ENCODE peak calls at places on chromosomes 1 and 21, in ten cellular contexts. D is left cardiac atrium; K is ascending aorta; T is DMS79; C is LNCaP clone FGC; X is stimulated activated CD4-positive, alpha-beta T cell treated with anti-CD3 and anti-CD28 coated beads, Interleukin-15, amount 100 ng/mL, for 24 hours; G is NCI-H774; J is NCI-H524; I is amygdala; Z is pancreas. O is an unnamed sample.

GRCh38 chr1:228219962-228220780 is 12.3 kb downstream of the OBSCN start:
- DNase-seq in D (no peak), K (no peak), T (no peak), C (no peak), X (no peak), G (no peak), J (no peak), I (no peak), Z (no peak), O (no peak)

GRCh38 chr1:67190942-67191341 is 24.7 kb downstream of the IL23R start:
- DNase-seq in D (no peak), K (no peak), T (no peak), C (no peak), X (peak; percentile 43), G (no peak), J (no peak), I (no peak), Z (no peak), O (no peak)

GRCh38 chr1:204837440-204838084 is 33.1 kb upstream of the NFASC start:
- DNase-seq in D (peak; percentile 45), K (no peak), T (no peak), C (no peak), X (peak; percentile 36), G (no peak), J (no peak), I (no peak), Z (no peak), O (peak; percentile 36)

GRCh38 chr1:3940911-3941310 is 40.8 kb upstream of the C1orf174 start:
- DNase-seq in D (no peak), K (no peak), T (no peak), C (no peak), X (no peak), G (no peak), J (no peak), I (no peak), Z (no peak), O (no peak)

GRCh38 chr1:1349256-1350012 is at the start of gene DVL1:
- DNase-seq in D (peak; percentile 72), K (no peak), T (peak; percentile 24), C (no peak), X (peak; percentile 74), G (peak; percentile 32), J (peak; percentile 48), I (peak; percentile 55), Z (peak; percentile 92), O (no peak)

GRCh38 chr1:248779350-248779749 is 23.8 kb upstream of the LYPD8 start:
- DNase-seq in D (no peak), K (no peak), T (no peak), C (no peak), X (no peak), G (no peak), J (no peak), I (no peak), Z (no peak), O (no peak)

GRCh38 chr1:11730429-11730861 is 5.5 kb upstream of the AGTRAP start:
- DNase-seq in D (no peak), K (no peak), T (no peak), C (no peak), X (peak; percentile 14), G (no peak), J (no peak), I (no peak), Z (no peak), O (peak; percentile 49)

GRCh38 chr1:221874285-221875003 is 132.6 kb upstream of the DUSP10 start:
- DNase-seq in D (no peak), K (no peak), T (no peak), C (no peak), X (no peak), G (no peak), J (no peak), I (no peak), Z (no peak), O (no peak)

GRCh38 chr1:202569393-202570322 is 140.6 kb downstream of the SYT2 start:
- DNase-seq in D (no peak), K (no peak), T (no peak), C (no peak), X (no peak), G (no peak), J (no peak), I (no peak), Z (no peak), O (peak; percentile 69)

GRCh38 chr1:246161626-246162025 is 345.5 kb downstream of the SMYD3 start:
- DNase-seq in D (no peak), K (no peak), T (peak; percentile 51), C (peak; percentile 63), X (no peak), G (no peak), J (no peak), I (no peak), Z (no peak), O (peak; percentile 97)

GRCh38 chr1:54615531-54616245 is 7.6 kb downstream of the FAM151A start:
- DNase-seq in D (no peak), K (no peak), T (no peak), C (no peak), X (no peak), G (no peak), J (no peak), I (no peak), Z (no peak), O (peak; percentile 95)

GRCh38 chr1:201610806-201611205 is 71.9 kb downstream of the NAV1 start:
- DNase-seq in D (no peak), K (no peak), T (no peak), C (no peak), X (no peak), G (no peak), J (peak; percentile 96), I (no peak), Z (no peak), O (no peak)

GRCh38 chr21:34996304-34997081 is 52.6 kb downstream of the RUNX1 start:
- DNase-seq in D (peak; percentile 50), K (no peak), T (no peak), C (no peak), X (peak; percentile 58), G (no peak), J (no peak), I (no peak), Z (no peak), O (no peak)

GRCh38 chr21:28333455-28334108 is 659.1 kb downstream of the LTN1 start:
- DNase-seq in D (no peak), K (no peak), T (no peak), C (no peak), X (no peak), G (no peak), J (no peak), I (no peak), Z (no peak), O (peak; percentile 63)

GRCh38 chr21:44427241-44428120 is 27.8 kb upstream of the LRRC3 start:
- DNase-seq in D (no peak), K (no peak), T (peak; percentile 87), C (no peak), X (no peak), G (peak; percentile 78), J (no peak), I (no peak), Z (peak; percentile 53), O (no peak)

GRCh38 chr1:240385985-240386978 is 225.7 kb downstream of the GREM2 start:
- DNase-seq in D (no peak), K (no peak), T (no peak), C (no peak), X (no peak), G (no peak), J (no peak), I (no peak), Z (no peak), O (peak; percentile 85)

GRCh38 chr1:98336472-98337118 is 324.9 kb upstream of the SNX7 start:
- DNase-seq in D (no peak), K (no peak), T (no peak), C (no peak), X (no peak), G (no peak), J (no peak), I (no peak), Z (no peak), O (no peak)

GRCh38 chr1:40859017-40859416 is 3.1 kb downstream of the CITED4 start:
- DNase-seq in D (no peak), K (no peak), T (no peak), C (no peak), X (no peak), G (no peak), J (peak; percentile 94), I (no peak), Z (no peak), O (no peak)

GRCh38 chr1:203351037-203351625 is at the start of gene FMOD:
- DNase-seq in D (peak; percentile 77), K (no peak), T (no peak), C (no peak), X (peak; percentile 34), G (no peak), J (no peak), I (no peak), Z (no peak), O (peak; percentile 37)

GRCh38 chr1:89609781-89610456 is 23.0 kb upstream of the LRRC8C start:
- DNase-seq in D (peak; percentile 36), K (no peak), T (no peak), C (no peak), X (peak; percentile 66), G (no peak), J (no peak), I (no peak), Z (no peak), O (no peak)

O was measured in bronchial epithelial cell.